ENCODE peak calls at places on chromosome 12, in eight cellular contexts. I is sigmoid colon; G is lower lobe of right lung; E is pancreas; F is IMR-90; C is CD8-positive, alpha-beta memory T cell; Z is upper lobe of right lung; A is left ventricle myocardium inferior. M is an unnamed sample.

GRCh38 chr12:79773896-79774295 is 83.1 kb upstream of the PAWR start:
- DNase-seq in I (no peak), G (no peak), E (no peak), F (no peak), C (no peak), Z (no peak), A (no peak), M (no peak)

GRCh38 chr12:12736759-12737676 is 19.9 kb downstream of the CDKN1B start:
- DNase-seq in I (no peak), G (no peak), E (no peak), F (peak; percentile 85), C (peak; percentile 71), Z (no peak), A (no peak), M (no peak)

GRCh38 chr12:13250416-13250815 is 53.9 kb downstream of the EMP1 start:
- DNase-seq in I (no peak), G (no peak), E (no peak), F (peak; percentile 84), C (no peak), Z (no peak), A (no peak), M (no peak)

GRCh38 chr12:26845057-26845666 is 12.2 kb upstream of the ITPR2 start:
- DNase-seq in I (peak; percentile 81), G (peak; percentile 63), E (peak; percentile 74), F (peak; percentile 34), C (no peak), Z (peak; percentile 73), A (peak; percentile 48), M (no peak)

GRCh38 chr12:6364037-6364360 is 11.4 kb downstream of the SCNN1A start:
- DNase-seq in I (no peak), G (no peak), E (no peak), F (no peak), C (no peak), Z (no peak), A (peak; percentile 57), M (no peak)

GRCh38 chr12:48296586-48297396 is 53.9 kb downstream of the ZNF641 start:
- DNase-seq in I (peak; percentile 88), G (peak; percentile 90), E (peak; percentile 84), F (peak; percentile 55), C (no peak), Z (peak; percentile 91), A (peak; percentile 79), M (no peak)

GRCh38 chr12:89947437-89948265 is 239.0 kb upstream of the ATP2B1 start:
- DNase-seq in I (no peak), G (no peak), E (no peak), F (peak; percentile 95), C (no peak), Z (no peak), A (no peak), M (no peak)

GRCh38 chr12:65106948-65107347 is 14.2 kb downstream of the WIF1 start:
- DNase-seq in I (no peak), G (no peak), E (no peak), F (peak; percentile 3), C (no peak), Z (no peak), A (no peak), M (no peak)

GRCh38 chr12:997505-997904 is 6.5 kb downstream of the ERC1 start:
- DNase-seq in I (no peak), G (no peak), E (no peak), F (no peak), C (no peak), Z (no peak), A (no peak), M (no peak)

GRCh38 chr12:122199484-122200355 is 3.8 kb upstream of the B3GNT4 start:
- DNase-seq in I (no peak), G (no peak), E (peak; percentile 39), F (no peak), C (no peak), Z (peak; percentile 53), A (no peak), M (no peak)

GRCh38 chr12:28413455-28414109 is 223.3 kb downstream of the CCDC91 start:
- DNase-seq in I (no peak), G (no peak), E (no peak), F (no peak), C (no peak), Z (no peak), A (no peak), M (no peak)

GRCh38 chr12:39240573-39240972 is 202.3 kb downstream of the KIF21A start:
- DNase-seq in I (no peak), G (no peak), E (no peak), F (no peak), C (no peak), Z (no peak), A (no peak), M (no peak)

GRCh38 chr12:95282266-95282665 is 64.7 kb downstream of the VEZT start:
- DNase-seq in I (no peak), G (no peak), E (no peak), F (peak; percentile 54), C (no peak), Z (no peak), A (no peak), M (no peak)

GRCh38 chr12:53048033-53048779 is 1.7 kb upstream of the TNS2 start:
- DNase-seq in I (peak; percentile 86), G (peak; percentile 80), E (peak; percentile 81), F (no peak), C (no peak), Z (peak; percentile 89), A (peak; percentile 81), M (no peak)

GRCh38 chr12:58833844-58834243 is 86.5 kb downstream of the LRIG3 start:
- DNase-seq in I (no peak), G (no peak), E (no peak), F (no peak), C (no peak), Z (no peak), A (no peak), M (no peak)

GRCh38 chr12:133080051-133080618 is 588 bp upstream of the ZNF140 start:
- DNase-seq in I (peak; percentile 99), G (peak; percentile 99), E (peak; percentile 91), F (peak; percentile 99), C (peak; percentile 96), Z (peak; percentile 99), A (peak; percentile 98), M (peak; percentile 84)

GRCh38 chr12:133081408-133081806 is 684 bp downstream of the ZNF140 start:
- DNase-seq in I (no peak), G (no peak), E (no peak), F (no peak), C (no peak), Z (no peak), A (no peak), M (no peak)

GRCh38 chr12:133080619-133081407 is at the start of gene ZNF140:
- DNase-seq in I (peak; percentile 98), G (peak; percentile 98), E (peak; percentile 94), F (peak; percentile 96), C (peak; percentile 95), Z (peak; percentile 97), A (peak; percentile 96), M (peak; percentile 92)

DNA sequence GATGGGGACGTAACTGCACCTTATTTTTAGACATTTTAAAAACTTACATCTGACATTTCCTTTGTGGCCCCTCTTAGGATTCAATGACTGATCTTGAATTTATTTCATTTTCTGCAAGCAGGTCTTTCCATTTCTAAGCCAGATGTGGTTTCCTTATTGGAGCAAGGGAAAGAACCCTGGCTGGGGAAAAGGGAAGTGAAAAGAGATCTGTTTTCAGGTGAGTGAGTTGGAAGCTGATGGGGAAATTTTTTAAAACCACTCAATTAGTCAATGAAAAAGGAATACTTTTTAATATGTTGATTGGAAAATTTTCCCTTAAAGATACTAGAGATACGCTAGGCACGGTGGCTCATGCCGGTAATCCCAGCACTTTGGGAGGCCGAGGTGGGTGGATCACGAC is 2.6 kb downstream of the ZNF140 start:
- DNase-seq in I (no peak), G (no peak), E (no peak), F (no peak), C (no peak), Z (no peak), A (no peak), M (no peak)
- H3K9me3 ChIP-seq in I (peaks cover 34% of the 10 kb centered on the region), G (peaks cover 76% of the 10 kb centered on the region), E (peaks cover under 1% of the 10 kb centered on the region), F (peaks cover 53% of the 10 kb centered on the region), C (peaks cover 56% of the 10 kb centered on the region), Z (peaks cover 75% of the 10 kb centered on the region), A (peaks cover 83% of the 10 kb centered on the region), M (peaks cover 39% of the 10 kb centered on the region)

GRCh38 chr12:133038310-133038709 is 1.0 kb downstream of the ZNF84 start:
- DNase-seq in I (no peak), G (no peak), E (no peak), F (no peak), C (no peak), Z (no peak), A (no peak), M (no peak)
- H3K9me3 ChIP-seq in I (peaks cover 34% of the 10 kb centered on the region), G (peaks cover 70% of the 10 kb centered on the region), E (no peaks in the 10 kb centered on the region), F (peaks cover 42% of the 10 kb centered on the region), C (peaks cover 44% of the 10 kb centered on the region), Z (peaks cover 48% of the 10 kb centered on the region), A (peaks cover 69% of the 10 kb centered on the region), M (peaks cover 27% of the 10 kb centered on the region)

DNA sequence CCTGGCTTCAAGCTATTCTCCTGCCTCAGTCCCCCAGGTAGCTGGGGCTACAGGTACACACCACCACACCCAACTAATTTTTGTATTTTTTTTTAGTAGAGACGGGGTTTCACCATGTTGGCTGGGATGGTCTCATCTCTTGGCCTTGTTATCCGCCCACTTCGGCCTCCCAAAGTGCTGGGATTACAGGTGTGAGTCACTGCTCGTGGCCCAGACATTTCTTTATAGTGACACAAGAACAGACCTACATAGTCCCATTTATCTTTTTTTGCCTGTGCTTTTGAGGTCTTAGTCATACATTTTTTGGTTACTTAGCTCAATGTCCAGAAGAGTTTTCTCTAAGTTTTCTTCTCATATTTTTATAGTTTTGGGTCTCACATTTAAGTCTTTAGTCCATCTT is 247.4 kb downstream of the SYT10 start:
- DNase-seq in I (no peak), G (no peak), E (no peak), F (no peak), C (no peak), Z (no peak), A (no peak), M (no peak)
- H3K9me3 ChIP-seq in I (no peaks in the 10 kb centered on the region), G (no peaks in the 10 kb centered on the region), E (no peaks in the 10 kb centered on the region), F (peaks cover 3% of the 10 kb centered on the region), C (no peaks in the 10 kb centered on the region), Z (no peaks in the 10 kb centered on the region), A (peaks cover 44% of the 10 kb centered on the region), M (no peaks in the 10 kb centered on the region)

GRCh38 chr12:131434208-131435125 is 276.4 kb upstream of the SFSWAP start:
- DNase-seq in I (peak; percentile 59), G (no peak), E (no peak), F (no peak), C (no peak), Z (no peak), A (no peak), M (no peak)
- H3K9me3 ChIP-seq in I (no peaks in the 10 kb centered on the region), G (no peaks in the 10 kb centered on the region), E (no peaks in the 10 kb centered on the region), F (peaks cover 15% of the 10 kb centered on the region), C (no peaks in the 10 kb centered on the region), Z (no peaks in the 10 kb centered on the region), A (peaks cover 9% of the 10 kb centered on the region), M (no peaks in the 10 kb centered on the region)